ENCODE peak calls at places on chromosomes 3 and 15, in five cellular contexts. X is anterior cingulate cortex; I is activated CD8-positive, alpha-beta memory T cell treated with anti-CD3 and anti-CD28 coated beads for 24 hours; D is IMR-90; M is naive thymus-derived CD8-positive, alpha-beta T cell. C is an unnamed sample.

GRCh38 chr3:192303235-192303634 is 424.1 kb downstream of the FGF12 start:
- DNase-seq in M (no peak), I (no peak), D (no peak), X (peak; percentile 52), C (no peak)

GRCh38 chr3:86965180-86965579 is 25.8 kb downstream of the VGLL3 start:
- DNase-seq in M (no peak), D (no peak), X (no peak), I (no peak), C (no peak)

GRCh38 chr3:144652573-144652972 is 681.0 kb downstream of the DIPK2A start:
- DNase-seq in X (no peak), D (peak; percentile 54), I (no peak), M (no peak), C (no peak)

GRCh38 chr15:59657635-59658125 is 365 bp upstream of the GTF2A2 start:
- DNase-seq in D (no peak), X (no peak), I (peak; percentile 59), M (no peak), C (no peak)

GRCh38 chr15:78881681-78882080 is 9.0 kb downstream of the MORF4L1 start:
- DNase-seq in D (no peak), I (no peak), X (no peak), M (no peak), C (no peak)

GRCh38 chr3:31263897-31264296 is 268.8 kb upstream of the STT3B start:
- DNase-seq in I (no peak), M (no peak), X (no peak), D (no peak), C (no peak)

GRCh38 chr3:157159037-157159761 is 748 bp downstream of the CCNL1 start:
- DNase-seq in I (peak; percentile 89), M (peak; percentile 82), D (peak; percentile 37), X (peak; percentile 30), C (peak; percentile 81)

GRCh38 chr15:42591238-42591936 is 16.0 kb downstream of the STARD9 start:
- DNase-seq in I (no peak), M (no peak), D (peak; percentile 54), X (no peak), C (no peak)

GRCh38 chr3:128296469-128297251 is 143.4 kb downstream of the EEFSEC start:
- DNase-seq in D (no peak), X (no peak), M (no peak), I (peak; percentile 54), C (no peak)

GRCh38 chr15:36415643-36416042 is 163.8 kb upstream of the CDIN1 start:
- DNase-seq in I (no peak), M (no peak), D (peak; percentile 88), X (no peak), C (no peak)

GRCh38 chr15:77623008-77623877 is 9.5 kb downstream of the LINGO1 start:
- DNase-seq in I (no peak), M (no peak), D (no peak), X (no peak), C (no peak)

GRCh38 chr3:147313513-147313912 is 92.8 kb downstream of the ZIC4 start:
- DNase-seq in D (no peak), M (no peak), X (no peak), I (no peak), C (no peak)

GRCh38 chr3:134294302-134294925 is 43.8 kb upstream of the RYK start:
- DNase-seq in M (peak; percentile 13), X (no peak), I (peak; percentile 71), D (no peak), C (peak; percentile 10)

GRCh38 chr15:88907111-88907510 is 6.1 kb downstream of the MFGE8 start:
- DNase-seq in D (no peak), I (no peak), M (no peak), X (no peak), C (no peak)

GRCh38 chr3:60514866-60515265 is 736.4 kb downstream of the FHIT start:
- DNase-seq in D (no peak), I (no peak), M (no peak), X (no peak), C (no peak)

C was measured in T follicular helper cell.